ENCODE peak calls at places on chromosomes 7 and 10, in five cellular contexts. Q is HCT116, Y is IMR-90, U is fibroblast of lung, A is PC-3. X is an unnamed sample.
A peak's percentile ranks its signal among the peaks of the same experiment; 100 is the strongest.

GRCh38 chr7:30923774-30924413 is 12.2 kb downstream of the AQP1 start:
- DNase-seq in U (no peak), Q (no peak), A (no peak), Y (no peak), X (no peak)

GRCh38 chr7:139252451-139252850 is 21.4 kb downstream of the UBN2 start:
- DNase-seq in U (no peak), Q (no peak), A (no peak), Y (peak; percentile 28), X (no peak)

GRCh38 chr7:45863715-45864114 is 9.2 kb downstream of the CCDC201 start:
- DNase-seq in Y (no peak), Q (no peak), U (no peak), A (no peak), X (no peak)

GRCh38 chr10:74150151-74151056 is at the start of gene AP3M1:
- DNase-seq in Y (no peak), U (no peak), A (no peak), Q (no peak), X (peak; percentile 84)

GRCh38 chr10:78299861-78300453 is 266.3 kb downstream of the RPS24 start:
- DNase-seq in Y (no peak), U (peak; percentile 12), A (no peak), Q (peak; percentile 2), X (no peak)

GRCh38 chr7:22787936-22788335 is 34.7 kb downstream of the TOMM7 start:
- DNase-seq in Q (no peak), U (no peak), A (no peak), Y (peak; percentile 17), X (no peak)

GRCh38 chr7:47609803-47610452 is 28.0 kb upstream of the TNS3 start:
- DNase-seq in A (no peak), Q (no peak), Y (peak; percentile 97), U (peak; percentile 83), X (no peak)

GRCh38 chr10:70578371-70578947 is 24.1 kb downstream of the PRF1 start:
- DNase-seq in U (peak; percentile 58), Q (peak; percentile 100), A (peak; percentile 100), Y (peak; percentile 56), X (peak; percentile 97)

GRCh38 chr7:13742719-13743640 is 246.5 kb downstream of the ETV1 start:
- DNase-seq in A (peak; percentile 69), Y (peak; percentile 56), U (peak; percentile 78), Q (peak; percentile 39), X (peak; percentile 33)

GRCh38 chr10:132027423-132027983 is 38.2 kb upstream of the JAKMIP3 start:
- DNase-seq in U (peak; percentile 20), Q (no peak), A (peak; percentile 35), Y (peak; percentile 53), X (no peak)

GRCh38 chr10:76327441-76327840 is 896.0 kb downstream of the LRMDA start:
- DNase-seq in A (peak; percentile 95), Q (no peak), Y (no peak), U (no peak), X (no peak)

GRCh38 chr7:2564970-2565546 is 6.3 kb downstream of the IQCE start:
- DNase-seq in U (peak; percentile 52), Y (peak; percentile 34), Q (no peak), A (no peak), X (no peak)

GRCh38 chr10:98235876-98236275 is 32.1 kb downstream of the LOXL4 start:
- DNase-seq in U (no peak), Q (no peak), Y (no peak), A (no peak), X (no peak)

GRCh38 chr10:119521443-119522204 is 20.9 kb downstream of the RGS10 start:
- DNase-seq in Q (peak; percentile 89), U (peak; percentile 68), A (peak; percentile 84), Y (peak; percentile 92), X (peak; percentile 70)

GRCh38 chr7:99006739-99007424 is 128.6 kb downstream of the TRRAP start:
- DNase-seq in U (no peak), Y (no peak), Q (no peak), A (no peak), X (no peak)

GRCh38 chr10:105071980-105072379 is 430.9 kb downstream of the SORCS3 start:
- DNase-seq in U (no peak), Y (no peak), A (no peak), Q (no peak), X (no peak)

GRCh38 chr7:5430612-5430947 is 6.9 kb upstream of the TNRC18 start:
- DNase-seq in U (no peak), Y (no peak), A (no peak), Q (no peak), X (no peak)

GRCh38 chr7:112009081-112009480 is 197.1 kb downstream of the DOCK4 start:
- DNase-seq in Y (peak; percentile 83), Q (no peak), U (peak; percentile 70), A (peak; percentile 77), X (peak; percentile 76)

GRCh38 chr10:70849582-70850016 is 33.9 kb downstream of the SGPL1 start:
- DNase-seq in A (peak; percentile 76), Q (no peak), U (peak; percentile 80), Y (peak; percentile 95), X (peak; percentile 73)

GRCh38 chr7:5662776-5663175 is 118.7 kb downstream of the RNF216 start:
- DNase-seq in Y (no peak), U (no peak), A (no peak), Q (no peak), X (no peak)

GRCh38 chr10:878895-879294 is 52.6 kb downstream of the LARP4B start:
- DNase-seq in A (no peak), U (peak; percentile 58), Q (no peak), Y (no peak), X (no peak)

GRCh38 chr7:137606061-137606674 is 240.6 kb downstream of the DGKI start:
- DNase-seq in U (peak; percentile 76), Y (peak; percentile 71), A (peak; percentile 80), Q (peak; percentile 35), X (peak; percentile 25)

GRCh38 chr10:133140417-133141143 is 19.4 kb upstream of the KNDC1 start:
- DNase-seq in U (no peak), Y (no peak), A (no peak), Q (no peak), X (no peak)

GRCh38 chr7:50648570-50649169 is 83.5 kb upstream of the DDC start:
- DNase-seq in Y (no peak), A (no peak), U (no peak), Q (no peak), X (no peak)

GRCh38 chr7:36300696-36301350 is 88.8 kb upstream of the ANLN start:
- DNase-seq in U (no peak), A (peak; percentile 32), Q (no peak), Y (no peak), X (no peak)

GRCh38 chr10:92760609-92761008 is 70.9 kb downstream of the HHEX start:
- DNase-seq in Y (peak; percentile 82), U (peak; percentile 78), Q (no peak), A (peak; percentile 16), X (no peak)

GRCh38 chr7:24381919-24382505 is 98.0 kb downstream of the NPY start:
- DNase-seq in Y (no peak), Q (peak; percentile 10), A (peak; percentile 47), U (peak; percentile 27), X (peak; percentile 12)

GRCh38 chr7:91570600-91570999 is 306.4 kb downstream of the FZD1 start:
- DNase-seq in U (no peak), Y (no peak), A (no peak), Q (no peak), X (no peak)

GRCh38 chr10:110141747-110142625 is 65.4 kb upstream of the MXI1 start:
- DNase-seq in Q (no peak), A (no peak), U (no peak), Y (no peak), X (no peak)

GRCh38 chr10:44684641-44685040 is 226.5 kb upstream of the TMEM72 start:
- DNase-seq in U (no peak), A (no peak), Y (no peak), Q (no peak), X (no peak)

GRCh38 chr7:124992881-124993562 is 63.4 kb upstream of the POT1 start:
- DNase-seq in Q (no peak), Y (peak; percentile 92), A (peak; percentile 77), U (peak; percentile 86), X (peak; percentile 71)

GRCh38 chr7:35697414-35698175 is 2.7 kb upstream of the HERPUD2 start:
- DNase-seq in Q (no peak), A (peak; percentile 69), U (peak; percentile 39), Y (peak; percentile 71), X (peak; percentile 65)

GRCh38 chr7:28957064-28957821 is 887 bp downstream of the TRIL start:
- DNase-seq in U (peak; percentile 11), Y (no peak), A (no peak), Q (no peak), X (no peak)

GRCh38 chr10:99329891-99330674 is 927 bp downstream of the CNNM1 start:
- DNase-seq in Y (peak; percentile 4), U (peak; percentile 17), Q (no peak), A (peak; percentile 16), X (peak; percentile 17)

GRCh38 chr7:19747740-19748339 is 25.6 kb downstream of the TMEM196 start:
- DNase-seq in A (peak; percentile 81), Q (peak; percentile 49), Y (peak; percentile 22), U (peak; percentile 65), X (peak; percentile 21)

DNA sequence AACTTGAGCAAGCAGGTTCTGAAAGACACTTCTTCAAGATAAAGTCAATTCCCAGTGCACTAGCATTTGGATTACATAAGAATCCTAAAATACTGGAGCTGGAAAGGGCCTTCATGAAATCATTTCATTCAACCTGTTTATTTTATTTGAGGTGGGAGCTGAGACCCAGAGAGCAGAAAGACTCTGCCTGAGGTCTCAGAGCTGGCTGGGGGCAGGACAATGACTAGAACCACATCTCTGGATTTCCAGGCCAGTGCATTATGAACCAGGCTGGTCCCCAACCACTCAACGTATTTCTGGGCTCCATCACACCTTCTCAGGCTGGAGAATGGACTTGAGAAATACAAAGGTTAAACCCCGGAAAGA is 8.4 kb downstream of the ANXA11 start:
- DNase-seq in Q (no peak), Y (no peak), U (no peak), A (no peak), X (no peak)
- H3K4me3 ChIP-seq in Q (peak overlapping the region; percentile 43), Y (no peak overlapping the region), U (no peak overlapping the region), A (peak overlapping the region; percentile 21), X (no peak overlapping the region)

DNA sequence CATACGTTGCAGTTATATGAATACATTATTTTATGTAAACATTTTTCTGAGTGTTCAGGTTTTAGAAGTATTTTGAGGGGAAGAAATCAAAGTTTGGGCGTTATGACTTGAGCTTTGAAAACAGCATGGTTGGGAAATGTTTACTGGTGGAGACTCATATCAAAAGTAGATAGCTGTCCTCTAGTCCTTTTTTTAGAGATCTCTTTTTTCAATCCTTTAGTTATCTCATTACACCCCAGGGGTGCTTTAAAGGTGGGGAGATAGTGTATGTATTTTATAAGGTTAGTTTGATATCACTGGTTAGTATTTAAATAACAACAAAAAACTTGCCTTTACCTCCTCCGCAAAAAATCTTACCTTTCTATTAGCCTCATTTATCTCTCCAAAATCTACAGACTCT is 2.3 kb downstream of the DMTF1 start:
- DNase-seq in A (no peak), U (no peak), Q (no peak), Y (no peak), X (no peak)
- H4K20me1 ChIP-seq in A (peaks cover 50% of the 10 kb centered on the region), U (no peaks in the 10 kb centered on the region), Q (no peaks in the 10 kb centered on the region), Y (peaks cover 33% of the 10 kb centered on the region), X (no peaks in the 10 kb centered on the region)

GRCh38 chr7:1386623-1387220 is 72.5 kb downstream of the MICALL2 start:
- DNase-seq in U (no peak), Y (no peak), Q (no peak), A (no peak), X (no peak)
- H3K4me3 ChIP-seq in U (no peak overlapping the region), Y (no peak overlapping the region), Q (no peak overlapping the region), A (no peak overlapping the region), X (no peak overlapping the region)

DNA sequence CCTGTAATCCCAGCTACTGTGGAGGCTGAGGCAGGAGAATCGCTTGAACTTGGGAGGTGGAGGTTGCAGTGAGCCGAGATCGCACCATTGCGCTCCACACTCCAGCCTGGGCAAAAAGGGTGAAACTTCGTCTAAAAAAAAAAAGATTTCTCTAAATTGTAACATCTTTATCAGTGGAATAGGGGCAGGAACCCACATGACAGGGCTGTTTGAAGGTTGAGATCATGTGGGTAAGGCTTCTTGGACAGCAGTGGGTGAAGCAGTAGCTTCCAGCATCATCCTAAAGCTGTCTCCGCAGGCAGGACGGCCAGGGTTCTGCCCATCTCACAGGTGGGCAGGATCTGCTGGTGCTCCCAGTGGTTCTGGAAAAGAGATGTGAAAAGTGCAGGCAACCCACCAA is 37.9 kb upstream of the SEPHS1 start:
- DNase-seq in A (no peak), Q (no peak), U (no peak), Y (no peak), X (no peak)
- H4K20me1 ChIP-seq in A (no peaks in the 10 kb centered on the region), Q (no peaks in the 10 kb centered on the region), U (no peaks in the 10 kb centered on the region), Y (no peaks in the 10 kb centered on the region), X (no peaks in the 10 kb centered on the region)

X was measured in mammary epithelial cell.